ENCODE peak calls at places on chromosomes 3 and 15, in four cellular contexts. J is IMR-90, W is K562, R is GM12878. X is an unnamed sample.

GRCh38 chr3:33391255-33391995 is 48.8 kb downstream of the UBP1 start:
- DNase-seq in R (no peak), J (no peak), W (no peak), X (no peak)

GRCh38 chr3:114852974-114853373 is 294.1 kb downstream of the ZBTB20 start:
- DNase-seq in R (no peak), W (no peak), J (no peak), X (no peak)

GRCh38 chr3:171974986-171975837 is 64.2 kb upstream of the FNDC3B start:
- DNase-seq in R (no peak), J (peak; percentile 92), W (peak; percentile 39), X (no peak)

GRCh38 chr15:69857246-69857645 is 240.5 kb downstream of the TLE3 start:
- DNase-seq in W (no peak), R (no peak), J (no peak), X (no peak)

GRCh38 chr15:70259030-70259424 is 161.3 kb upstream of the TLE3 start:
- DNase-seq in W (peak; percentile 36), R (no peak), J (peak; percentile 62), X (peak; percentile 49)

GRCh38 chr15:57327985-57328471 is 48.3 kb upstream of the CGNL1 start:
- DNase-seq in W (no peak), J (peak; percentile 99), R (no peak), X (no peak)

GRCh38 chr3:20104167-20104661 is 64.0 kb downstream of the KAT2B start:
- DNase-seq in W (no peak), J (no peak), R (peak; percentile 13), X (no peak)

GRCh38 chr3:52882377-52882776 is 15.0 kb downstream of the STIMATE start:
- DNase-seq in W (no peak), J (no peak), R (no peak), X (no peak)

GRCh38 chr3:75171632-75172230 is 492.4 kb upstream of the FRG2C start:
- DNase-seq in J (peak; percentile 6), R (no peak), W (no peak), X (no peak)

GRCh38 chr15:66703540-66703941 is 1.5 kb downstream of the SMAD6 start:
- DNase-seq in W (no peak), R (no peak), J (peak; percentile 55), X (no peak)

GRCh38 chr3:49377483-49377882 is 19.3 kb upstream of the GPX1 start:
- DNase-seq in W (no peak), J (peak; percentile 38), R (peak; percentile 42), X (no peak)

GRCh38 chr15:100727291-100727851 is 125.0 kb downstream of the ASB7 start:
- DNase-seq in J (no peak), W (no peak), R (no peak), X (no peak)

GRCh38 chr3:168116279-168116678 is 20.6 kb upstream of the GOLIM4 start:
- DNase-seq in R (no peak), W (peak; percentile 81), J (no peak), X (no peak)

GRCh38 chr15:92884459-92884812 is 15.7 kb upstream of the CHD2 start:
- DNase-seq in W (no peak), R (no peak), J (no peak), X (peak; percentile 25)

GRCh38 chr3:177686671-177687070 is 489.4 kb upstream of the TBL1XR1 start:
- DNase-seq in W (no peak), J (no peak), R (no peak), X (no peak)

GRCh38 chr3:13194285-13195209 is 121.3 kb upstream of the IQSEC1 start:
- DNase-seq in J (no peak), R (no peak), W (no peak), X (no peak)

GRCh38 chr15:99324082-99324620 is 72.9 kb downstream of the LRRC28 start:
- DNase-seq in R (peak; percentile 62), W (no peak), J (peak; percentile 83), X (peak; percentile 60)
- TF ChIP-seq FOS in R (no peak), W (no peak), J (peak; percentile 62), X (no peak)

DNA sequence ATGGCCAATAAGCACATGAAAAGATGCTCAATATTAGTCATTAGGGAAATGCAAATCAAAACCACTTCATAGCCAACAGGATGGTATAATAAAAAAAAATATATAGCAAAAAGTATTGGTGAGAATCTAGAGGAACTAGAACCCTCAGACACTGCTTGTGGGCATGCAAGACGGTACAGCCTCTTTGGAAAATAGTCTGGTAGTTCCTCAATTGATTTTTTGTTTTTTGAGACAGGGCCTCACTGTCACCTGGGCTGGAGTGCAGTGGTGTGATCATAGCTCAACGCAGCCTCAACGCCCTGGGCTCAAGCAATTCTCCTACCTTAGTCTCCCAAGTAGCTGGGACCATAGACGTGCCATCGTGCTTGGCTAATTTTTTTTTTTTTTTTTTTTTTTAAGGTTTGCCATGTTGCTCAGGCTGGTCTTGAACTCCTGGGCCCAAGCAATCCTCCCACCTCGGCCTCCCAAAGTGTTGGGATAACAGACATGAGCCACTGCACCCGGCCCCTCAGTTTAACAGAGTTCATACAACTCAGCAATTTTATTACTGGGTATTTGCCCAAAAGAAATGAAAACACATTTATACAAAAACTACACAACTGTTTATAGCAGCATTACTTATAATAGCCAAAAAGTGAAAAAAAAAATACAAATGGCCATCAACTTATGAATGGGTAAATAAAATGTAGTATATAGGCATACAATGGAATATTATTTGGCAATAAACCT is 5.1 kb downstream of the PRC1 start:
- DNase-seq in R (no peak), W (no peak), J (no peak), X (no peak)
- H3K4me1 ChIP-seq in R (peaks cover 27% of the 10 kb centered on the region), W (peaks cover 28% of the 10 kb centered on the region), J (peaks cover 6% of the 10 kb centered on the region), X (peaks cover 26% of the 10 kb centered on the region)

DNA sequence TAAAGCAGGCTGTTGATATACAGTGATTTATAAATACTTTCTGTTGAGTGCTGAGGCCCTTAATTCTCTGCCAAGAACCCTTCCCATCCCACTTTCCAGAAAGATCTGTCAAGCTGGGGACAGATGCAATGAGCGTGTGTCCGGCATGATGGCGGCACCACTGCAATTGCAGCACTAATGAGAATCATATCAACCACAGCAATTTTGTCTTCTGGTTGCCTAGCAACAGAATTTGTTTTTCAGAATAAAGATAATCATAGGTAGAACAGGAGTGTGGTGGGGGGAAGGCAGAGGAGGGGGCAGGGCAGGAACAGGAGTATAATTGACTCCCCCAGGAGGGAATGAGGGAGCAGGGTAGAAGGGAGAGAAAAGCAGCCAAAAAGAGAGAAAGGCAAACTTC is 210.4 kb upstream of the UMPS start:
- DNase-seq in W (no peak), J (no peak), R (no peak), X (no peak)
- H3K27ac ChIP-seq in W (no peak overlapping the region), J (no peak overlapping the region), R (no peak overlapping the region), X (no peak overlapping the region)

DNA sequence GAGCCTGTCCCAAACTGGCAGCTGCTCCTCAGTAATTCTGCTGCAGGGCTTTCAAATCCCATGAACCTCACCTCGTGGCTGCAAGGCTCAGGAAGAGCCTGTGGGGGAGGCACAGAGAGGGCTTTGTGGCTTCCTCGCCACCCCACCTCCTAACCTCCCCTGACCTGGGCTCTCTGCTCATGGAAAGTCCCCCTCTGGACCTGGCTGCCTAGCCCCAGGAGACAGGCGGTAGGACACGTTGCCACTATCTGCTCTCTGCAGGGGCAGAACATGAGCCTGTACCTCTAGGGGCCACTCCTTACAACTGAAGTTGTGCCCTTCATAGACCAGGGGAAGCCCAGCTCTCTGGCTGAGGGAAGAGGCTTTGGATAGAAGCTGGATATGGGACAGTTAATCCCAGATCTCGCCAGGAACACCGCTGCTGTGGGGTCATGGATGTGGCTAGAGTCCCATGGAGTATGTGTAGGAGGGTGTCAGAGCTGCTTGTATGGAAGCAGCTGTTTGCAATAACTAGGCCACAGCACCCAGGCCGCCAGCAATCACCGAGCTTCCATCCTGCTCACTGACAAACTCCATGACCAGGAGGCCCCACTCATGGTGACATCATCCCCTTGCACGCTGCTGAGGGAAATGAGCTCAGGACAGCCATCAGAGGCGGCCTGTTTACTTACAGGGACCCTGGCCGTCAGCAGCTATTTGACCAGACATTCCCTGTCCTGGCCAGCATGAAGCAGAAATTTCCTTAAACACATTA is 34.0 kb upstream of the CILP start:
- DNase-seq in W (no peak), R (no peak), J (peak; percentile 88), X (no peak)
- TF ChIP-seq FOS in W (no peak), R (no peak), J (peak; percentile 21), X (no peak)

DNA sequence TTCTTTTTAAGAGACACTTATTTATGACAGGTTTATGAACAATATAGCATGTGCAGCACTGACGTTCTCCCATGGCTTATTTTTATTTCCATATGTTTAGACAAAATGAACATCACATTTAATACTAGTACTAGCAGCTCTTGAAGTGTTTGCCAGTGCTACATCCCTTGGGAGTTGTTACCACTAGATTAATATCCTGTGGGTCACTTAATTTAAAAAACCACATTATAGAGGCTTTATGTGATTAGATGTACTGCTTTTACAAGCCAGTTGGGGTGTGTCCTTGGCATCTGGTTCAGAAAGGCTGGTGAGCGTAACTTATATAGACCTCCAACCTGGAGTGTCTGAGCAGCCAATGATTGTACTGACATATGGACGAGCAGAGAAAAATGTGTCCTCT is 306.3 kb upstream of the ATP11B start:
- DNase-seq in R (no peak), J (no peak), W (no peak), X (no peak)
- H3K4me1 ChIP-seq in R (no peaks in the 10 kb centered on the region), J (no peaks in the 10 kb centered on the region), W (no peaks in the 10 kb centered on the region), X (no peaks in the 10 kb centered on the region)

GRCh38 chr15:28914483-28915023 is 28.8 kb downstream of the APBA2 start:
- DNase-seq in R (no peak), W (peak; percentile 61), J (no peak), X (no peak)
- H3K27ac ChIP-seq in R (no peak overlapping the region), W (peak overlapping the region; percentile 76), J (no peak overlapping the region), X (no peak overlapping the region)

X was measured in endothelial cell of umbilical vein.